ENCODE peak calls at places on chromosomes 13 and 19, in four cellular contexts. D, I, K and C are unnamed samples.

GRCh38 chr19:39301021-39301420 is 4.8 kb downstream of the IFNL1 start:
- DNase-seq in I (peak), K (no peak), D (no peak), C (no peak)

GRCh38 chr13:97976551-97977375 is 23.3 kb downstream of the IPO5 start:
- DNase-seq in D (peak), K (no peak), I (peak), C (peak)

GRCh38 chr19:19372656-19373416 is 32.6 kb upstream of the GATAD2A start:
- DNase-seq in K (peak), I (no peak), D (peak), C (no peak)

GRCh38 chr13:64938660-64939059 is 2291.5 kb downstream of the PCDH9 start:
- DNase-seq in K (no peak), D (no peak), I (no peak), C (no peak)

GRCh38 chr13:95002968-95003813 is 290.8 kb upstream of the SOX21 start:
- DNase-seq in I (no peak), K (no peak), D (no peak), C (no peak)

GRCh38 chr13:25945596-25945995 is 106.2 kb downstream of the SHISA2 start:
- DNase-seq in I (no peak), K (no peak), D (no peak), C (no peak)

GRCh38 chr13:80255946-80256345 is 85.0 kb downstream of the SPRY2 start:
- DNase-seq in D (no peak), I (no peak), K (no peak), C (no peak)

GRCh38 chr19:3163230-3163886 is 15.2 kb upstream of the S1PR4 start:
- DNase-seq in I (peak), K (peak), D (peak), C (peak)

GRCh38 chr13:43473437-43473836 is 313.3 kb downstream of the ENOX1 start:
- DNase-seq in I (no peak), K (no peak), D (no peak), C (no peak)

GRCh38 chr19:19056636-19057275 is 7.0 kb upstream of the SLC25A42 start:
- DNase-seq in D (no peak), I (no peak), K (no peak), C (no peak)

GRCh38 chr13:28819046-28819747 is 942 bp upstream of the MTUS2 start:
- DNase-seq in K (no peak), D (no peak), I (no peak), C (no peak)

GRCh38 chr19:48963371-48964204 is 1.5 kb upstream of the FTL start:
- DNase-seq in I (peak), K (peak), D (peak), C (peak)

GRCh38 chr19:39199025-39199424 is 2.3 kb downstream of the NCCRP1 start:
- DNase-seq in D (no peak), I (no peak), K (peak), C (no peak)

GRCh38 chr13:111177081-111177711 is 62.1 kb downstream of the ARHGEF7 start:
- DNase-seq in D (peak), K (peak), I (no peak), C (no peak)

GRCh38 chr19:38657633-38658222 is 10.3 kb downstream of the ACTN4 start:
- DNase-seq in D (no peak), I (no peak), K (no peak), C (no peak)

GRCh38 chr19:11479470-11480080 is 1.3 kb downstream of the ELAVL3 start:
- DNase-seq in I (no peak), D (peak), K (no peak), C (peak)

GRCh38 chr19:3969435-3970312 is 1.2 kb downstream of the DAPK3 start:
- DNase-seq in D (no peak), I (peak), K (peak), C (no peak)

GRCh38 chr19:38082256-38083118 is 141.5 kb downstream of the DPF1 start:
- DNase-seq in D (no peak), I (no peak), K (no peak), C (no peak)

GRCh38 chr19:44672226-44672625 is 944 bp downstream of the CEACAM19 start:
- DNase-seq in D (no peak), I (no peak), K (no peak), C (no peak)
- TF ChIP-seq POLR2A in D (no peak), I (no peak), K (no peak), C (no peak)

GRCh38 chr19:17751103-17751911 is at the start of gene FCHO1:
- DNase-seq in I (no peak), K (peak), D (peak), C (peak)
- TF ChIP-seq POLR2AphosphoS5 in I (no peak), K (no peak), D (no peak), C (peak)

DNA sequence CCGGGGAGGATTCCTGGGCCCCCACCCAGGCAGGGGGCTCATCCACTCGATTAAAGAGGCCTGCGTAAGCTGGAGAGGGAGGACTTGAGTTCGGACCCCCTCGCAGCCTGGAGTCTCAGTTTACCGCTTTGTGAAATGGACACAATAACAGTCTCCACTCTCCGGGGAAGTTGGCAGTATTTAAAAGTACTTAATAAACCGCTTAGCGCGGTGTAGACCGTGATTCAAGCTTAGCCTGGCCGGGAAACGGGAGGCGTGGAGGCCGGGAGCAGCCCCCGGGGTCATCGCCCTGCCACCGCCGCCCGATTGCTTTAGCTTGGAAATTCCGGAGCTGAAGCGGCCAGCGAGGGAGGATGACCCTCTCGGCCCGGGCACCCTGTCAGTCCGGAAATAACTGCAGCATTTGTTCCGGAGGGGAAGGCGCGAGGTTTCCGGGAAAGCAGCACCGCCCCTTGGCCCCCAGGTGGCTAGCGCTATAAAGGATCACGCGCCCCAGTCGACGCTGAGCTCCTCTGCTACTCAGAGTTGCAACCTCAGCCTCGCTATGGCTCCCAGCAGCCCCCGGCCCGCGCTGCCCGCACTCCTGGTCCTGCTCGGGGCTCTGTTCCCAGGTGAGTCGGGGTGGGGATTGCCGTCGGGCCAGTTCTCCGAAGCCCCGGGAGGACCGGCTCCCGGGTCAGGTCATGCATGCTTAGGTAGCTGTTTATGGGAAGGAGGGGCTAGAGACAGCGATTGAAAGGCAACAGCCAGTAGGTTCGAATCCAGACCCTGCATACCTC is at the start of gene ICAM1:
- DNase-seq in K (peak), D (peak), I (peak), C (no peak)
- TF ChIP-seq POLR2A in K (no peak), D (peak), I (peak), C (peak)

DNA sequence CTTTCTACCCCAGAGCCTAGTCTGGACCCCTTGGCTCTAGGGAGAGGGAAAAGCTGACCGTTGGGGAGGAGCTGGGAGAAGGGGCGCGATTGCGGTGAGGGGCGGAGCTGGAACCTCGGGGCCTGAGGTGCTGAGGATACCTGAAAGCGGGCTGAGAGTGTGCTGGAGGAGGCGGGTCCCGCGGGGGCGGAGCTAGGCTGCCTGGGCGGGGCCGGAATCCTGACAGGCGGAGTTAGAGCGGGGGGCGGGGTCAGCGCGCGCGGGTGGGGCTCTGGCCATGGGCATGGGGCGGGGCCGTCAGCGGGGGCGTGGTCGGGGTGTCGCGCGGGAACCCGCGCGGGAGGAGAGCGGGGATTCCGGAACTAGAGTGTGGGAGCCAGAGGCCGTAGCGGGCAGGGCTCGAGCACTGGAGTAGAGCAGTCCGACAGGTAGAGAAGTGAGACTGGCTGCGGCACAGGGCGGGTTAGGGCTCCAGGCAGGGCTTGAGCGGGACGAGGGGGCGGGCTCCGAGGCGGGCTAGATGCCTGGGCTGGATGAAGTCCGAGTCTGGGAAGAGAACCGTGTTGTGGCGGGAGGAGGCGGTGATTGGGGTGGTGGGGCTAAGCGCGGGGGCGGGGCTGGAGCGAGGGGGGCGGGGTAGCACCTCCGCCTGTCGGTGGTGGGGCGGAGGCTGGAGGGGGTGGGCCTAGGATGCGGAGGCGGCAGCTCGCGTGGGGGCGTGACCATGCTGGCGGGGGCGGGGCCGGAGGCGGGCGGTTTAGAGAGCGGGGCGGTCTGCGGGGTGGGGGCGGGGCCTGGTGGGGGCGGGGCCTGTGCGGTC is at the start of gene INAFM1:
- DNase-seq in I (peak), K (peak), D (peak), C (peak)
- TF ChIP-seq POLR2AphosphoS5 in I (peak), K (peak), D (peak), C (no peak)

DNA sequence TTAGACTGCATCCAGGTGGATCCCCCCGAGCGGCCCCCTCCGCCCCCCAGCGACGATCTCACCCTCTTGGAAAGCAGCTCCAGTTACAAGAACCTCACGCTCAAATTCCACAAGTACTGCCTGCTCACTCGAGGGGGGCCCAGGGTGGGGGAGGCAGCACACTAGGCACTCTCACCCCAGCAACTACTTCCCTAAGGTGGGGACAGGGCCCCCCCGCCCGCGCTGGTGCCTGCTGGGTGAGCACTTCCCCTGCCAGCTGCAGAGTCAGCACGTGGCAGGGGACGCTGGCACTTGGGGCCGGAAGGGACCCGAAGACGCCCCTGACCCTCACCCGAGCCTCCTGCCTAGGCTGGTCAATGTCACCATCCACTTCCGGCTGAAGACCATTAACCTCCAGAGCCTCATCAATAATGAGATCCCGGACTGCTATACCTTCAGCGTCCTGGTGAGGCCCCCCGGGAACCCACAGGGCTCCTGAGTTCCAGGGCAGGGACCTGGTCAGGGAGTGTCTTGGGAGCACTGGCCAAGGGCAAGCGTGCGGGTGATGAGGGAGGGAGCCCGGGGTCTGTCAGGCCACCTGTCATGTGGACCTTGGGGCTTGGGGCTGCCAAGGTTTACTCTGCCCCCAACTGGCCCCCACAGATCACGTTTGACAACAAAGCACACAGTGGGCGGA is 5.2 kb downstream of the MCOLN1 start:
- DNase-seq in D (no peak), K (no peak), I (no peak), C (no peak)
- TF ChIP-seq POLR2A in D (no peak), K (no peak), I (no peak), C (no peak)